ENCODE peak calls at places on chromosomes 5 and 9, in four cellular contexts. B is fibroblast of lung, A is lower lobe of right lung, O is sigmoid colon. Y is an unnamed sample. For H3K4me1, the result is how much of the 10 kb centered on the place peaks cover.

GRCh38 chr5:181108578-181109165 is 22.3 kb downstream of the OR2V1 start:
- DNase-seq in B (no peak), A (no peak), O (no peak), Y (no peak)

GRCh38 chr5:157562111-157562581 is 13.4 kb downstream of the ADAM19 start:
- DNase-seq in B (peak), A (no peak), O (peak), Y (no peak)

GRCh38 chr9:76441551-76442322 is 17.2 kb upstream of the GCNT1 start:
- DNase-seq in B (peak), A (no peak), O (no peak), Y (peak)

GRCh38 chr9:108565651-108566378 is 290.0 kb downstream of the ACTL7B start:
- DNase-seq in B (peak), A (no peak), O (peak), Y (peak)

GRCh38 chr5:73232266-73233041 is 59.5 kb downstream of the TMEM174 start:
- DNase-seq in B (peak), A (no peak), O (no peak), Y (no peak)

GRCh38 chr5:80686757-80687156 is 32.0 kb upstream of the DHFR start:
- DNase-seq in B (peak), A (no peak), O (no peak), Y (no peak)

GRCh38 chr5:38077652-38078051 is 180.7 kb upstream of the EGFLAM start:
- DNase-seq in B (no peak), A (no peak), O (no peak), Y (no peak)

GRCh38 chr9:94805585-94805984 is 79.1 kb downstream of the AOPEP start:
- DNase-seq in B (peak), A (no peak), O (no peak), Y (peak)

GRCh38 chr5:134145779-134146581 is 30.8 kb downstream of the SKP1 start:
- DNase-seq in B (peak), A (peak), O (peak), Y (peak)

GRCh38 chr5:4523038-4523437 is 617.1 kb upstream of the ADAMTS16 start:
- DNase-seq in B (no peak), A (no peak), O (no peak), Y (no peak)

GRCh38 chr5:14523243-14524034 is 58.2 kb upstream of the OTULINL start:
- DNase-seq in B (no peak), A (no peak), O (no peak), Y (no peak)

GRCh38 chr9:111661802-111662491 is 542 bp downstream of the GNG10 start:
- DNase-seq in B (peak), A (peak), O (peak), Y (peak)

GRCh38 chr9:75979362-75979761 is 88.9 kb downstream of the PCSK5 start:
- DNase-seq in B (no peak), A (no peak), O (no peak), Y (no peak)

GRCh38 chr5:1507961-1508678 is 15.6 kb downstream of the LPCAT1 start:
- DNase-seq in B (no peak), A (peak), O (peak), Y (no peak)

GRCh38 chr9:12674961-12675360 is 18.2 kb upstream of the TYRP1 start:
- DNase-seq in B (no peak), A (no peak), O (no peak), Y (no peak)

GRCh38 chr5:78799254-78800017 is 150.9 kb upstream of the LHFPL2 start:
- DNase-seq in B (peak), A (no peak), O (no peak), Y (no peak)

GRCh38 chr5:80343067-80343466 is 23.3 kb downstream of the SPZ1 start:
- DNase-seq in B (peak), A (no peak), O (no peak), Y (no peak)

GRCh38 chr5:8570529-8570928 is 701.6 kb downstream of the MTRR start:
- DNase-seq in B (no peak), A (no peak), O (no peak), Y (no peak)

GRCh38 chr5:175920506-175920865 is 47.6 kb downstream of the THOC3 start:
- DNase-seq in B (peak), A (no peak), O (no peak), Y (no peak)

GRCh38 chr9:74920944-74921626 is 31.6 kb downstream of the C9orf40 start:
- DNase-seq in B (no peak), A (no peak), O (no peak), Y (peak)

GRCh38 chr5:74256947-74257573 is 383.5 kb downstream of the ENC1 start:
- DNase-seq in B (no peak), A (no peak), O (no peak), Y (no peak)

GRCh38 chr5:171855798-171856772 is 70.5 kb downstream of the SMIM23 start:
- DNase-seq in B (no peak), A (no peak), O (no peak), Y (no peak)

GRCh38 chr5:180718810-180719453 is 20.9 kb downstream of the OR2Y1 start:
- DNase-seq in B (peak), A (no peak), O (no peak), Y (peak)

GRCh38 chr5:124986667-124987066 is 240.2 kb upstream of the ZNF608 start:
- DNase-seq in B (peak), A (no peak), O (no peak), Y (peak)

GRCh38 chr5:150044334-150044681 is 42.0 kb downstream of the CSF1R start:
- DNase-seq in B (peak), A (no peak), O (no peak), Y (peak)

GRCh38 chr5:136195971-136196577 is 3.1 kb upstream of the SMIM32 start:
- DNase-seq in B (peak), A (no peak), O (peak), Y (no peak)

GRCh38 chr9:113857875-113858274 is 18.2 kb upstream of the ZNF618 start:
- DNase-seq in B (peak), A (peak), O (no peak), Y (no peak)

GRCh38 chr5:52560366-52560765 is 227.3 kb upstream of the ITGA1 start:
- DNase-seq in B (no peak), A (no peak), O (no peak), Y (peak)

GRCh38 chr5:112635276-112635675 is 102.4 kb upstream of the APC start:
- DNase-seq in B (no peak), A (no peak), O (no peak), Y (peak)

GRCh38 chr5:175878544-175879438 is 7.4 kb downstream of the CPLX2 start:
- DNase-seq in B (no peak), A (no peak), O (no peak), Y (no peak)

GRCh38 chr9:89412951-89413350 is 85.0 kb downstream of the SEMA4D start:
- DNase-seq in B (no peak), A (no peak), O (no peak), Y (no peak)

GRCh38 chr5:63959177-63959982 is 2.9 kb downstream of the HTR1A start:
- DNase-seq in B (no peak), A (peak), O (no peak), Y (peak)

GRCh38 chr9:131961496-131961880 is 118.2 kb downstream of the MED27 start:
- DNase-seq in B (no peak), A (no peak), O (no peak), Y (no peak)

DNA sequence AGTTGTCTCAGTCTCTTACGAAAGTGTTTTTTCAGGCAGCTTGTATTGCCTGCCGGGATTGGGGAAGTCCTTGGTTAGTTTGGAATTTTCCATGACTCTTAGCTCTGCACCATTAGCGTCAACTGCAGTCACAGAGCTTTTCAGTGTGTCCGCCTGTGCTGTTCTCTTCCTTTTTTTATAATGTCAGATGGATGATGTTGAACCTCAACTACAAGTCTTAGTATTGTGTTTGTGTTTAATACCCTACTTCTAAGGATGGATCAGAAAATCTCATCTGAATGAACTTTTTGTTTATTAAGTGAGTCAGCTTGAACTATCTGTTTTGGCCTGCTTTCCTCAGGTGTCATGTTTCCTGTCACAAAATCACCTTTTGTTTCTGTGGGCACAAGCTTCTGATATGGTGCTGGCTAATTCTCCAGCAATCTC is 33.1 kb downstream of the ATP6V0E1 start:
- DNase-seq in B (peak), A (no peak), O (peak), Y (peak)
- H3K4me1 ChIP-seq in B (under half), A (half or more), O (under half), Y (under half)

GRCh38 chr9:715743-716400 is 125.6 kb upstream of the DMRT1 start:
- DNase-seq in B (peak), A (no peak), O (no peak), Y (peak)

GRCh38 chr9:717722-718121 is 123.8 kb upstream of the DMRT1 start:
- DNase-seq in B (no peak), A (no peak), O (no peak), Y (no peak)

GRCh38 chr9:713046-713445 is 128.5 kb upstream of the DMRT1 start:
- DNase-seq in B (no peak), A (no peak), O (no peak), Y (no peak)

GRCh38 chr9:714675-715074 is 126.8 kb upstream of the DMRT1 start:
- DNase-seq in B (no peak), A (no peak), O (no peak), Y (no peak)

DNA sequence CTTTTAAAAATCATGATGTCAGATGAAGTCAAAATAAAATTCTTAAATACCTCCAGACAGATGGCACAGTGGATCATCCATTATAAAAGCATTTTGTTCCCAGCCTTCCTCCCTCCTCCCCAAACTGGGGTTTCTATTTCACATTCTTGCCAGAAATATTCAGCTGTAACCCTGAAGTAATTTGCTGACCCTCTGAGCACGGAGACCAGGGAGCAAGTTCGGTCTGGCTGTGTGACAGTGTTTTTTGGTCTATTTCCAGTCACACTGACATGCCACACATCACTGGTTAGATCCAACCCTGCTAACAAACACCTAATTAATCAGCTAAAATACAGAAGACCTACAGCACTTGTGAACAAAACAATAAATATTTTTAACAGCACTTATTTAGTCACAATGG is 126.2 kb upstream of the DMRT1 start:
- DNase-seq in B (peak), A (no peak), O (no peak), Y (no peak)
- H3K4me1 ChIP-seq in B (under half), A (under half), O (half or more), Y (under half)

GRCh38 chr9:133713960-133714495 is 24.1 kb downstream of the SARDH start:
- DNase-seq in B (no peak), A (peak), O (no peak), Y (no peak)
- H3K4me1 ChIP-seq in B (under half), A (under half), O (under half), Y (under half)

DNA sequence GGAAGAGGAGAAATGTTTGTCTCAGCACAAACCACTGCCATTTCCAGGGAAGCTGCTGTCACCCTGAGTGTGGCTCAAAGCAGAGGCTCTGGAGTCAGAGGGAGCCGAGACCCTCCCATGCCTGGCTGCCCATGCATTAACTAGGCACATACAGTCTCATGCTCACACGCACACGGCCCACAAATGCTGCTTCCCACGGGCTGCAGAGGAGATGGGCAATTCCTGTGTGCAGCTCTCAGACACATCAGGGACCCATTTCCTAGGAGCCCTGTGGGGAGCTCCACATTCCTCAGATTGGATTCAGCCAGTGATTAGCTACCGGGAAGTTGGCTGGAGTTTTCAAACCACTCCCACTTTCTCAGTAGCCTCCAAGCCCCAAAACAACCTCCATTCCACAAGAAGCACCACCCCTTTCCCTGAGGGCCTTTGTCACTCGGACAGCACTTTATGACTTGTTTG is 9.1 kb upstream of the PTGES start:
- DNase-seq in B (peak), A (no peak), O (no peak), Y (no peak)
- H3K4me1 ChIP-seq in B (under half), A (under half), O (under half), Y (under half)

GRCh38 chr5:119318256-119318914 is 37.4 kb upstream of the TNFAIP8 start:
- DNase-seq in B (no peak), A (no peak), O (no peak), Y (peak)

GRCh38 chr5:119313207-119313606 is 42.6 kb upstream of the TNFAIP8 start:
- DNase-seq in B (no peak), A (no peak), O (no peak), Y (no peak)

GRCh38 chr5:119316116-119316515 is 39.7 kb upstream of the TNFAIP8 start:
- DNase-seq in B (no peak), A (no peak), O (no peak), Y (no peak)

GRCh38 chr5:119313876-119314605 is 41.8 kb upstream of the TNFAIP8 start:
- DNase-seq in B (no peak), A (no peak), O (no peak), Y (no peak)

DNA sequence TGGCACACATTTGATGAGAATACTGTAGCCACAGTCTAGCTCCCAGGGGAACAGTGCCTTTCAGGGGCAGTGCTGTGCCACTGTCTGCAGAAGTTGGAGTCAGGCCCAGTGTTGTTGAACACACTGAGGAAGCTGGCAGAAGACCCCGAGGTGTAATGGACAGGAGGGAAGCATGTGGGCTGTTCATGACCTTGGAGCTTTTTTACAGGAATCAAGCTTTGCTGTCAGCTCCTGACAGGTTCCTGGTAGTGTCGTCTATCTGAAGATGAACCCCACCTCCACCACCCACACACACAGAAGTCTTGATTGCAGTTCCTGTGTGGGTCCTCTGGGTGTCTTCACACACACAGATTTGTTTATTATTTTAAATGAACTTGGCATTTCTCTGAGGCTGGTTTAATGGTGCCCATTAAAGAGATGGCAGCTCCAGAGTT is 40.3 kb upstream of the TNFAIP8 start:
- DNase-seq in B (no peak), A (no peak), O (no peak), Y (peak)
- H3K4me1 ChIP-seq in B (under half), A (under half), O (under half), Y (under half)

GRCh38 chr9:125890793-125891192 is 143.6 kb downstream of the PBX3 start:
- DNase-seq in B (no peak), A (no peak), O (no peak), Y (no peak)

GRCh38 chr9:125889122-125889523 is 141.9 kb downstream of the PBX3 start:
- DNase-seq in B (peak), A (peak), O (peak), Y (peak)

GRCh38 chr9:125888220-125888619 is 141.0 kb downstream of the PBX3 start:
- DNase-seq in B (peak), A (no peak), O (no peak), Y (peak)

GRCh38 chr9:125886365-125886764 is 139.2 kb downstream of the PBX3 start:
- DNase-seq in B (peak), A (no peak), O (no peak), Y (no peak)

DNA sequence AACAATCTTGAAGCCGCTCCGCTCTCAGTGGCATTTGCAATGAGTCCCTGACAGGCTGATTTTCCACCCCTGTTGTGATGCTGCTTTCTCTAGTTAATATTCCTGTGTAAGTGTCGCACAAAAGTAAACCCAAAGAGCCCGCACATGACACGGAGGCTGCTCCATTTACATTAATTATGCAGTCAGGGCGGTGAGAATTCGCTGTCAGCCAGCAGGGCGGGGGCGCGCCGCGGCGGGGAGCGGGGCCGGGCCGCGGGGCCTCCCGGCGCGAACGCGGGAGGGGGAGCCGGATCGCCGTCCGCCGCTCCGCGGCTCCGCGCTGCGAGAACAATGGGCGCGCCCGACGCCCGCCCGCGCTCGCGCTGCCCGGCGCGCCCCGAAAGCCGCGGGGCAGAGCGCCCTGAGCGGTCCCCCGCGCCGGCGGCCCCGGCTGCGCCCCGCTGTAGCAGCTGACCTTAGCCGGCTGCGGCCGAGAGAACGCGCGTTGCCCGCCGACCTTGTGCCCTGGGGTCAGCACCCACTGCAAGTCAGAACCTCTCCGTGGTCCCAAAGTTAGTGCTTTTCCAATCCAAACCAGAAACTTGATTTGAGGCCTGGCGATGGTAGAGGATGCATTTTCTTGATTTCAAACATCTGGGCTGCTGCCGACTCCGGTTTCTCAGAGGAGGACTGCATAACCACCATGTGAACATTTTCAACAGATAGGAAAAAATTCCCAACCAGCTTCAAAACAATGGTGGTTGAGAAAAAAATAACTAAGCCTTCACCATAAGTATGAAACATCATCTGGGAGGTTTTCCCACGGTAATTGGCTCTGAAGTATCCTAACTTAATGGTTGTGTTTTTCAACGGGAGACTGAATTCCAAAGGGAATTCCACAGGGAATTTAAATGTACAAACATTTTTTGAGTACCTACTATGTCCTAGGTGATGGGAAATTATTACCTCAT is 142.6 kb downstream of the PBX3 start:
- DNase-seq in B (peak), A (peak), O (peak), Y (peak)
- H3K4me1 ChIP-seq in B (under half), A (under half), O (half or more), Y (under half)

GRCh38 chr5:172931001-172931536 is 28.2 kb upstream of the RPL26L1 start:
- DNase-seq in B (peak), A (no peak), O (no peak), Y (peak)
- H3K4me1 ChIP-seq in B (under half), A (under half), O (under half), Y (under half)

GRCh38 chr9:127926961-127927456 is 3.6 kb downstream of the PIP5KL1 start:
- DNase-seq in B (no peak), A (no peak), O (no peak), Y (peak)
- H3K4me1 ChIP-seq in B (under half), A (half or more), O (under half), Y (under half)

DNA sequence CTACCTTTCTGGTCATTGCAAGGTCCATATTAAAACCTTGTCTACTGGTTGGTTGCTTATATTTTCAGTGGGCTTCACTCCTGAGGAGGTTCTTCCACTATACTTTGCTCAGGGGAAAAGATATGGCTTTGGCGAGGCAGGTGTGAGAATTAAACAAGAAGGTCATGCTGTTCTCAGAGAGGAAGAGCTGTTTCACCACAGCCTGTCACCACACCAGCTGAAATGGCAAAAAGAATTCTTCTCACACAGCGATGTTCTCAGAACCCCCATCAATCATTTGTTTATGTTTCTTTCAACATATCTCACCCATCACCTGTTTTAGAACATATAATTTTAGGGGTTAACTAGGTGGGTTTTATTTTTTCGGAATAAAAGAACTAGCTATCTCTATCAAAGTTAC is 38.6 kb downstream of the CAPSL start:
- DNase-seq in B (no peak), A (no peak), O (no peak), Y (no peak)
- H3K4me1 ChIP-seq in B (under half), A (under half), O (under half), Y (under half)